ENCODE peak calls at places on chromosomes 6 and 20, in ten cellular contexts. D is esophagus squamous epithelium; K is effector memory CD4-positive, alpha-beta T cell; O is stomach; Y is Peyer's patch; H is heart left ventricle; W is ascending aorta; B is trophoblast cell; N is OCI-LY7; C is left lung. I is an unnamed sample. For H3K4me1, the result is how much of the 10 kb centered on the place peaks cover.

GRCh38 chr6:43943099-43943766 is 173.2 kb downstream of the VEGFA start:
- DNase-seq in C (no peak), H (no peak), N (no peak), D (no peak), B (no peak), K (no peak), W (peak), Y (no peak), O (no peak), I (no peak)

GRCh38 chr6:56450882-56451739 is 191.6 kb downstream of the DST start:
- DNase-seq in C (no peak), W (peak), N (no peak), H (peak), B (peak), D (no peak), O (peak), K (no peak), Y (no peak), I (no peak)

GRCh38 chr6:25419879-25420278 is 140.7 kb downstream of the CARMIL1 start:
- DNase-seq in Y (no peak), D (no peak), K (no peak), H (no peak), W (no peak), N (peak), O (no peak), C (no peak), B (no peak), I (no peak)

GRCh38 chr6:35833534-35833933 is 28.4 kb downstream of the LHFPL5 start:
- DNase-seq in Y (no peak), C (no peak), N (no peak), O (no peak), D (no peak), W (no peak), H (no peak), B (peak), K (no peak), I (no peak)

GRCh38 chr6:31122803-31123706 is 2.8 kb upstream of the CDSN start:
- DNase-seq in H (peak), N (no peak), B (peak), K (no peak), Y (no peak), C (peak), D (no peak), O (peak), W (peak), I (peak)

GRCh38 chr6:21273451-21273850 is 320.1 kb upstream of the SOX4 start:
- DNase-seq in Y (no peak), K (no peak), N (no peak), B (no peak), D (no peak), W (no peak), O (no peak), C (no peak), H (no peak), I (no peak)

GRCh38 chr6:159788757-159789376 is 535 bp downstream of the TCP1 start:
- DNase-seq in D (peak), B (peak), O (peak), H (peak), C (peak), K (peak), W (peak), Y (peak), N (peak), I (peak)

GRCh38 chr6:122008105-122009100 is 391.0 kb upstream of the HSF2 start:
- DNase-seq in H (peak), W (no peak), B (no peak), K (no peak), D (no peak), C (no peak), Y (no peak), O (no peak), N (no peak), I (no peak)

GRCh38 chr6:109872968-109873545 is 105.1 kb upstream of the GPR6 start:
- DNase-seq in Y (no peak), B (no peak), D (no peak), H (no peak), K (no peak), N (no peak), W (peak), O (no peak), C (no peak), I (no peak)

GRCh38 chr6:66825539-66825938 is 1118.5 kb upstream of the EYS start:
- DNase-seq in C (no peak), D (no peak), K (no peak), H (no peak), W (no peak), B (no peak), N (no peak), Y (no peak), O (no peak), I (no peak)

GRCh38 chr20:47668313-47669156 is 116.7 kb downstream of the SULF2 start:
- DNase-seq in Y (no peak), O (no peak), N (no peak), K (no peak), W (peak), C (no peak), H (no peak), B (no peak), D (no peak), I (no peak)

GRCh38 chr6:161169060-161169459 is 104.8 kb downstream of the AGPAT4 start:
- DNase-seq in N (peak), O (no peak), D (no peak), B (no peak), Y (no peak), W (no peak), K (no peak), H (no peak), C (no peak), I (no peak)

GRCh38 chr6:41720783-41721182 is 14.6 kb downstream of the TFEB start:
- DNase-seq in H (no peak), C (no peak), W (no peak), Y (no peak), N (no peak), O (no peak), B (no peak), K (no peak), D (no peak), I (no peak)

GRCh38 chr20:16661738-16662137 is 68.1 kb upstream of the SNRPB2 start:
- DNase-seq in W (no peak), C (no peak), B (no peak), Y (no peak), K (no peak), H (peak), N (no peak), D (no peak), O (no peak), I (no peak)

GRCh38 chr20:35772563-35773058 is 796 bp downstream of the PHF20 start:
- DNase-seq in B (no peak), N (no peak), W (no peak), C (no peak), O (no peak), D (no peak), H (no peak), K (no peak), Y (no peak), I (no peak)

GRCh38 chr20:35766843-35767242 is 5.0 kb upstream of the PHF20 start:
- DNase-seq in W (no peak), O (no peak), N (no peak), C (no peak), B (no peak), D (no peak), K (no peak), H (no peak), Y (no peak), I (no peak)

GRCh38 chr20:35771367-35771688 is 487 bp upstream of the PHF20 start:
- DNase-seq in D (no peak), K (no peak), W (no peak), N (no peak), Y (no peak), H (no peak), O (no peak), C (no peak), B (no peak), I (no peak)

GRCh38 chr20:35771689-35772562 is at the start of gene PHF20:
- DNase-seq in K (peak), O (peak), Y (peak), N (peak), W (peak), B (peak), H (peak), D (peak), C (peak), I (peak)

GRCh38 chr20:35768731-35769664 is 2.8 kb upstream of the PHF20 start:
- DNase-seq in D (peak), N (no peak), H (peak), K (no peak), W (peak), C (peak), O (peak), B (peak), Y (peak), I (peak)
- H3K4me1 ChIP-seq in D (under half), N (under half), H (under half), K (half or more), W (under half), C (half or more), O (half or more), B (under half), Y (under half), I (half or more)

DNA sequence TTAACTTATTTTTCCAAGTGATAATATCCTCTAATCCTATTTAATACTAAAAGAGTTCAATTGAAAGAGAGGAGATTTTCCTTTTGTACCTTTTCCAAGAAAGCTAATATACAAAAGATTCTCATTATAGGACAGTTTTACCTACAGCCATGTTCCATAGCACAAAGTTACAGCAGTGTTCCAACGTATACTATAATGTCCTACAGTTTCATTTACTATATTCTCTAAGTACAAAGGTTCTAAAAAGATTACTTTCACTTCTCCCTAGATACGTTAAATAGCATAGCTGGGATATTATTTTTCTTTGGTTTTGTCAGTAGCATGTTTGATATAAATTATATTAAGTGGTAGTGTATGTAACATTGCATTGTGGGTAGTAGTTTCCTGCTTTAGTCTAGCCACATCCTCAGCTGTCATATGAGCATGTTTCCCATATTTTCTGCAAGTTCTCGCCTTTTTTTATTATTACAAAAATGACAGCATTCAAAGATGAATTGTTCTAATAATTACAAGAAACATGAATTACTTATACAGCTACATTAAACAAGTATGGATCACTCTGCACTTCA is 4.4 kb upstream of the RUNX2 start:
- DNase-seq in B (no peak), C (no peak), Y (no peak), H (no peak), D (no peak), O (no peak), K (no peak), N (no peak), W (no peak), I (no peak)
- H3K4me3 ChIP-seq in B (no peak), C (no peak), Y (no peak), H (no peak), D (no peak), O (no peak), K (no peak), N (no peak), W (no peak), I (no peak)

GRCh38 chr6:470051-470900 is 78.7 kb downstream of the IRF4 start:
- DNase-seq in B (no peak), K (no peak), H (no peak), O (no peak), D (no peak), N (no peak), C (no peak), W (no peak), Y (peak), I (no peak)
- H3K27ac ChIP-seq in B (no peak), K (no peak), H (no peak), O (no peak), D (no peak), N (no peak), C (no peak), W (no peak), Y (no peak), I (no peak)

DNA sequence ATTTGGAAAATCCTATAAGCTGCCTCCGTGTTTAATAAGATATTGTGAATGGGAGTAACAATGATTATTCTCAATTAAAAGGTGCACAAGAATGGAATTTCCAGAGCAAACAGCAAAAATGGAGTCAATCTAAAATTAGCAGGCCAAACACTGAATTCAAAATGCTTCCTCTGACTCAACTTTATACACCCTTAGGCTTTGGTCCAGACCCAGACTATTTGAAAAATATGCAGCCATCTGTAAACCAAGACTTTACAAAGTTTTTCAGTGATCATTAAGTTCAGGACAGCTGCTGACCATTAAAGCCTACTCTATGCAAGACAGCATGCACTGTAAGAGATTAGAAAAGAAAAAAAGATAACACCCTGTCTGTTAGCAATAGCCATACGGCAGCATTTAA is 39.4 kb upstream of the CCN6 start:
- DNase-seq in O (no peak), B (no peak), N (no peak), D (no peak), C (no peak), W (no peak), Y (no peak), H (no peak), K (no peak), I (no peak)
- H3K4me1 ChIP-seq in O (under half), B (under half), N (under half), D (under half), C (under half), W (under half), Y (under half), H (half or more), K (under half), I (under half)

GRCh38 chr20:19453781-19454310 is 241.4 kb downstream of the SLC24A3 start:
- DNase-seq in H (no peak), O (no peak), D (no peak), N (no peak), W (no peak), K (no peak), C (no peak), Y (no peak), B (no peak), I (no peak)

GRCh38 chr20:19453369-19453768 is 240.9 kb downstream of the SLC24A3 start:
- DNase-seq in C (no peak), W (no peak), Y (no peak), O (no peak), B (no peak), N (no peak), D (no peak), K (no peak), H (no peak), I (no peak)

GRCh38 chr20:19457551-19457950 is 245.1 kb downstream of the SLC24A3 start:
- DNase-seq in D (no peak), C (no peak), H (no peak), O (no peak), N (no peak), Y (no peak), B (no peak), K (no peak), W (no peak), I (no peak)

GRCh38 chr20:19460386-19460785 is 247.9 kb downstream of the SLC24A3 start:
- DNase-seq in O (no peak), N (no peak), D (no peak), K (no peak), Y (no peak), H (no peak), W (no peak), B (no peak), C (no peak), I (no peak)

GRCh38 chr20:19456600-19457390 is 244.4 kb downstream of the SLC24A3 start:
- DNase-seq in O (no peak), C (no peak), Y (no peak), H (no peak), B (no peak), K (no peak), W (no peak), D (no peak), N (no peak), I (no peak)
- H3K4me3 ChIP-seq in O (no peak), C (no peak), Y (no peak), H (no peak), B (no peak), K (no peak), W (no peak), D (no peak), N (no peak), I (no peak)